ENCODE peak calls at places on chromosomes 6 and 20, in five cellular contexts. T is lung, Y is pancreas, S is mucosa of descending colon, N is tibial nerve. X is an unnamed sample. For H3K4me1, the result is how much of the 10 kb centered on the place peaks cover.

GRCh38 chr20:19406371-19406770 is 193.9 kb downstream of the SLC24A3 start:
- DNase-seq in N (no peak), T (no peak), S (no peak), Y (no peak), X (no peak)

GRCh38 chr6:142008016-142008735 is 124.5 kb upstream of the GJE1 start:
- DNase-seq in T (no peak), Y (no peak), S (no peak), N (no peak), X (no peak)

GRCh38 chr20:2476742-2477615 is 6.4 kb upstream of the SNRPB start:
- DNase-seq in N (no peak), T (no peak), Y (no peak), S (no peak), X (no peak)

GRCh38 chr6:148240463-148240845 is 102.2 kb upstream of the SASH1 start:
- DNase-seq in Y (no peak), S (no peak), T (no peak), N (no peak), X (no peak)

GRCh38 chr6:17354700-17355403 is 38.5 kb upstream of the CAP2 start:
- DNase-seq in S (no peak), T (no peak), N (no peak), Y (no peak), X (no peak)

GRCh38 chr6:28587746-28588075 is 62.0 kb downstream of the GPX5 start:
- DNase-seq in N (no peak), S (no peak), Y (no peak), T (no peak), X (no peak)

GRCh38 chr6:157904999-157905398 is 76.7 kb upstream of the SYNJ2 start:
- DNase-seq in S (no peak), Y (no peak), T (no peak), N (no peak), X (no peak)

GRCh38 chr6:24932832-24933231 is 2.9 kb downstream of the RIPOR2 start:
- DNase-seq in T (no peak), S (no peak), Y (no peak), N (no peak), X (no peak)

GRCh38 chr6:7541175-7542064 is at the start of gene DSP:
- DNase-seq in N (no peak), Y (peak), S (peak), T (peak), X (peak)

GRCh38 chr6:100065348-100065747 is 71.3 kb upstream of the MCHR2 start:
- DNase-seq in S (no peak), Y (no peak), N (no peak), T (no peak), X (no peak)

GRCh38 chr6:170516783-170517616 is 36.1 kb downstream of the PSMB1 start:
- DNase-seq in S (peak), Y (peak), T (peak), N (peak), X (peak)

GRCh38 chr6:14959324-14959885 is 286.5 kb upstream of the JARID2 start:
- DNase-seq in S (no peak), Y (no peak), N (no peak), T (no peak), X (no peak)

GRCh38 chr6:17492350-17492749 is 99.0 kb downstream of the CAP2 start:
- DNase-seq in Y (no peak), S (no peak), N (no peak), T (no peak), X (no peak)

GRCh38 chr6:30613251-30614043 is 3.6 kb downstream of the PPP1R10 start:
- DNase-seq in T (no peak), N (no peak), Y (no peak), S (no peak), X (no peak)

GRCh38 chr6:30612687-30613248 is 4.3 kb downstream of the PPP1R10 start:
- DNase-seq in S (no peak), N (no peak), T (no peak), Y (no peak), X (no peak)

GRCh38 chr6:30611856-30612194 is 5.2 kb downstream of the PPP1R10 start:
- DNase-seq in T (no peak), N (no peak), Y (no peak), S (no peak), X (no peak)

GRCh38 chr6:30611150-30611855 is 5.7 kb downstream of the PPP1R10 start:
- DNase-seq in S (no peak), Y (no peak), N (no peak), T (no peak), X (no peak)

GRCh38 chr6:30612213-30612612 is 4.8 kb downstream of the PPP1R10 start:
- DNase-seq in N (no peak), T (no peak), Y (no peak), S (no peak), X (no peak)
- TF ChIP-seq CTCF in N (no peak), T (no peak), Y (no peak), S (no peak), X (no peak)

DNA sequence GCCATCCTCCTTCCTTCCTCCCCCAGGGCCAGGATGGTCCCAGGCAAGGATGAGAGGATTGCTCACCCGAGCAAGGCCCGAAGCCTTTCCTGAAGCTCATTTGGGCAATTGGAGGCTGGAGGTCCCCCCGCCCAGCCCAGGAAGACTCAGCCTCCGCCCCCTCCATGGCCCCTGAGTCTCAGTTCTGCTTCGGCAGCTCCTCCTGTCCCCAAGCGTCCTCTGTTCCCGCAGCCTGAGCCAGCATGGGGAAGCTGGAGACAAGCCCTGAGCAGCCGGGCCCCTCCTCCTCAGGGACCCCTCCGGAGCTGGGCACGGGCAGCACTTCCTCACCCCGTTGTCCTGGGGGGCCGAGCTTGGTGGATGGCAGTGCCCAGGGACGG is 26.0 kb downstream of the SLC17A9 start:
- DNase-seq in S (no peak), T (no peak), Y (no peak), N (no peak), X (no peak)
- H3K4me1 ChIP-seq in S (under half), T (under half), Y (under half), N (under half), X (under half)

GRCh38 chr20:34562643-34563042 is 4.1 kb downstream of the MAP1LC3A start:
- DNase-seq in S (no peak), T (no peak), Y (no peak), N (no peak), X (no peak)
- TF ChIP-seq CTCF in S (no peak), T (no peak), Y (no peak), N (peak), X (no peak)

GRCh38 chr20:36496707-36497669 is 44.3 kb upstream of the MYL9 start:
- DNase-seq in S (no peak), Y (no peak), T (no peak), N (no peak), X (no peak)
- H3K4me1 ChIP-seq in S (under half), Y (under half), T (under half), N (under half), X (under half)

GRCh38 chr6:160040055-160040454 is 71.2 kb downstream of the IGF2R start:
- DNase-seq in T (no peak), S (no peak), N (no peak), Y (no peak), X (no peak)

GRCh38 chr6:160042014-160042773 is 73.3 kb downstream of the IGF2R start:
- DNase-seq in S (no peak), Y (no peak), T (no peak), N (no peak), X (no peak)

GRCh38 chr6:160039441-160039840 is 70.6 kb downstream of the IGF2R start:
- DNase-seq in T (no peak), N (no peak), Y (no peak), S (no peak), X (no peak)

GRCh38 chr6:160041608-160042007 is 72.7 kb downstream of the IGF2R start:
- DNase-seq in Y (peak), N (peak), T (peak), S (no peak), X (no peak)

GRCh38 chr6:160040527-160041264 is 71.8 kb downstream of the IGF2R start:
- DNase-seq in T (no peak), S (no peak), Y (no peak), N (no peak), X (no peak)
- TF ChIP-seq CTCF in T (no peak), S (no peak), Y (no peak), N (no peak), X (no peak)

GRCh38 chr6:30883476-30883742 is 910 bp upstream of the DDR1 start:
- DNase-seq in N (no peak), Y (no peak), S (no peak), T (no peak), X (no peak)
- H3K4me1 ChIP-seq in N (under half), Y (under half), S (under half), T (under half), X (under half)

GRCh38 chr6:152232494-152233151 is 404.5 kb downstream of the SYNE1 start:
- DNase-seq in S (no peak), T (no peak), Y (no peak), N (peak), X (no peak)
- TF ChIP-seq CTCF in S (no peak), T (no peak), Y (no peak), N (no peak), X (no peak)

GRCh38 chr6:162684961-162685360 is 42.6 kb downstream of the PRKN start:
- DNase-seq in N (no peak), Y (no peak), T (no peak), S (no peak), X (no peak)
- H3K4me1 ChIP-seq in N (under half), Y (under half), T (under half), S (under half), X (under half)

GRCh38 chr6:107114872-107115694 is at the start of gene BEND3:
- DNase-seq in N (no peak), S (peak), Y (peak), T (no peak), X (peak)
- TF ChIP-seq CTCF in N (no peak), S (no peak), Y (no peak), T (no peak), X (no peak)